ENCODE peak calls at places on chromosome 1, in nine cellular contexts. One of them, this sample, is unnamed.

GRCh38 chr1:33454646-33455282 is 17.7 kb upstream of the ZSCAN20 start:
- DNase-seq in mammary epithelial cell: no peak
- DNase-seq in ovary: no peak
- DNase-seq in IMR-90: no peak
- DNase-seq in pancreas: no peak
- DNase-seq in breast epithelium: no peak
- DNase-seq in left ventricle myocardium inferior: no peak
- DNase-seq in transverse colon: no peak
- DNase-seq in SJSA1: peak; percentile 29
- DNase-seq in this sample: no peak

GRCh38 chr1:154190550-154190949 is 1.4 kb downstream of the TPM3 start:
- DNase-seq in mammary epithelial cell: no peak
- DNase-seq in ovary: no peak
- DNase-seq in IMR-90: peak; percentile 50
- DNase-seq in pancreas: no peak
- DNase-seq in breast epithelium: no peak
- DNase-seq in left ventricle myocardium inferior: no peak
- DNase-seq in transverse colon: no peak
- DNase-seq in SJSA1: no peak
- DNase-seq in this sample: no peak

GRCh38 chr1:54374766-54375165 is 31.4 kb downstream of the SSBP3 start:
- DNase-seq in mammary epithelial cell: no peak
- DNase-seq in ovary: no peak
- DNase-seq in IMR-90: no peak
- DNase-seq in pancreas: no peak
- DNase-seq in breast epithelium: no peak
- DNase-seq in left ventricle myocardium inferior: no peak
- DNase-seq in transverse colon: no peak
- DNase-seq in SJSA1: no peak
- DNase-seq in this sample: no peak

GRCh38 chr1:204680051-204680450 is 5.5 kb downstream of the LRRN2 start:
- DNase-seq in mammary epithelial cell: no peak
- DNase-seq in ovary: no peak
- DNase-seq in IMR-90: no peak
- DNase-seq in pancreas: no peak
- DNase-seq in breast epithelium: no peak
- DNase-seq in left ventricle myocardium inferior: no peak
- DNase-seq in transverse colon: no peak
- DNase-seq in SJSA1: no peak
- DNase-seq in this sample: no peak

GRCh38 chr1:3943123-3943431 is 43.0 kb upstream of the C1orf174 start:
- DNase-seq in mammary epithelial cell: no peak
- DNase-seq in ovary: no peak
- DNase-seq in IMR-90: no peak
- DNase-seq in pancreas: no peak
- DNase-seq in breast epithelium: no peak
- DNase-seq in left ventricle myocardium inferior: no peak
- DNase-seq in transverse colon: no peak
- DNase-seq in SJSA1: no peak
- DNase-seq in this sample: no peak

GRCh38 chr1:145942891-145943290 is 14.9 kb downstream of the LIX1L start:
- DNase-seq in mammary epithelial cell: no peak
- DNase-seq in ovary: no peak
- DNase-seq in IMR-90: no peak
- DNase-seq in pancreas: no peak
- DNase-seq in breast epithelium: no peak
- DNase-seq in left ventricle myocardium inferior: no peak
- DNase-seq in transverse colon: no peak
- DNase-seq in SJSA1: no peak
- DNase-seq in this sample: no peak

GRCh38 chr1:223771469-223771813 is 59.1 kb downstream of the CAPN2 start:
- DNase-seq in mammary epithelial cell: no peak
- DNase-seq in ovary: no peak
- DNase-seq in IMR-90: no peak
- DNase-seq in pancreas: no peak
- DNase-seq in breast epithelium: no peak
- DNase-seq in left ventricle myocardium inferior: no peak
- DNase-seq in transverse colon: no peak
- DNase-seq in SJSA1: no peak
- DNase-seq in this sample: no peak

GRCh38 chr1:59089343-59089742 is 207.6 kb upstream of the FGGY start:
- DNase-seq in mammary epithelial cell: no peak
- DNase-seq in ovary: no peak
- DNase-seq in IMR-90: no peak
- DNase-seq in pancreas: no peak
- DNase-seq in breast epithelium: no peak
- DNase-seq in left ventricle myocardium inferior: no peak
- DNase-seq in transverse colon: no peak
- DNase-seq in SJSA1: no peak
- DNase-seq in this sample: no peak

GRCh38 chr1:97832490-97832889 is 88.3 kb downstream of the DPYD start:
- DNase-seq in mammary epithelial cell: no peak
- DNase-seq in ovary: no peak
- DNase-seq in IMR-90: no peak
- DNase-seq in pancreas: no peak
- DNase-seq in breast epithelium: no peak
- DNase-seq in left ventricle myocardium inferior: peak; percentile 34
- DNase-seq in transverse colon: no peak
- DNase-seq in SJSA1: no peak
- DNase-seq in this sample: no peak

GRCh38 chr1:19772053-19772452 is 27.7 kb downstream of the TMCO4 start:
- DNase-seq in mammary epithelial cell: no peak
- DNase-seq in ovary: no peak
- DNase-seq in IMR-90: no peak
- DNase-seq in pancreas: no peak
- DNase-seq in breast epithelium: no peak
- DNase-seq in left ventricle myocardium inferior: no peak
- DNase-seq in transverse colon: no peak
- DNase-seq in SJSA1: no peak
- DNase-seq in this sample: no peak

GRCh38 chr1:27397106-27397505 is 4.7 kb downstream of the GPR3 start:
- DNase-seq in mammary epithelial cell: no peak
- DNase-seq in ovary: no peak
- DNase-seq in IMR-90: no peak
- DNase-seq in pancreas: no peak
- DNase-seq in breast epithelium: no peak
- DNase-seq in left ventricle myocardium inferior: no peak
- DNase-seq in transverse colon: no peak
- DNase-seq in SJSA1: no peak
- DNase-seq in this sample: no peak

GRCh38 chr1:24021403-24022266 is 41.5 kb upstream of the SRSF10 start:
- DNase-seq in mammary epithelial cell: no peak
- DNase-seq in ovary: no peak
- DNase-seq in IMR-90: no peak
- DNase-seq in pancreas: peak; percentile 49
- DNase-seq in breast epithelium: no peak
- DNase-seq in left ventricle myocardium inferior: peak; percentile 31
- DNase-seq in transverse colon: peak; percentile 46
- DNase-seq in SJSA1: no peak
- DNase-seq in this sample: no peak

GRCh38 chr1:5478961-5479360 is 513.3 kb downstream of the NPHP4 start:
- DNase-seq in mammary epithelial cell: no peak
- DNase-seq in ovary: no peak
- DNase-seq in IMR-90: no peak
- DNase-seq in pancreas: no peak
- DNase-seq in breast epithelium: no peak
- DNase-seq in left ventricle myocardium inferior: no peak
- DNase-seq in transverse colon: no peak
- DNase-seq in SJSA1: no peak
- DNase-seq in this sample: no peak

GRCh38 chr1:206590025-206590834 is 22.0 kb downstream of the EIF2D start:
- DNase-seq in mammary epithelial cell: peak; percentile 96
- DNase-seq in ovary: no peak
- DNase-seq in IMR-90: peak; percentile 80
- DNase-seq in pancreas: no peak
- DNase-seq in breast epithelium: no peak
- DNase-seq in left ventricle myocardium inferior: no peak
- DNase-seq in transverse colon: no peak
- DNase-seq in SJSA1: peak; percentile 52
- DNase-seq in this sample: no peak

GRCh38 chr1:162193815-162194214 is 124.3 kb downstream of the NOS1AP start:
- DNase-seq in mammary epithelial cell: no peak
- DNase-seq in ovary: no peak
- DNase-seq in IMR-90: no peak
- DNase-seq in pancreas: no peak
- DNase-seq in breast epithelium: no peak
- DNase-seq in left ventricle myocardium inferior: peak; percentile 26
- DNase-seq in transverse colon: no peak
- DNase-seq in SJSA1: no peak
- DNase-seq in this sample: no peak

GRCh38 chr1:115063238-115063901 is 25.9 kb downstream of the TSPAN2 start:
- DNase-seq in mammary epithelial cell: peak; percentile 58
- DNase-seq in ovary: no peak
- DNase-seq in IMR-90: no peak
- DNase-seq in pancreas: no peak
- DNase-seq in breast epithelium: no peak
- DNase-seq in left ventricle myocardium inferior: no peak
- DNase-seq in transverse colon: no peak
- DNase-seq in SJSA1: peak; percentile 91
- DNase-seq in this sample: no peak

GRCh38 chr1:13604191-13604590 is 20.6 kb downstream of the PDPN start:
- DNase-seq in mammary epithelial cell: no peak
- DNase-seq in ovary: no peak
- DNase-seq in IMR-90: no peak
- DNase-seq in pancreas: no peak
- DNase-seq in breast epithelium: no peak
- DNase-seq in left ventricle myocardium inferior: no peak
- DNase-seq in transverse colon: no peak
- DNase-seq in SJSA1: no peak
- DNase-seq in this sample: no peak

GRCh38 chr1:13597166-13597565 is 13.5 kb downstream of the PDPN start:
- DNase-seq in mammary epithelial cell: no peak
- DNase-seq in ovary: no peak
- DNase-seq in IMR-90: no peak
- DNase-seq in pancreas: no peak
- DNase-seq in breast epithelium: no peak
- DNase-seq in left ventricle myocardium inferior: no peak
- DNase-seq in transverse colon: no peak
- DNase-seq in SJSA1: peak; percentile 72
- DNase-seq in this sample: no peak

GRCh38 chr1:13605159-13605558 is 21.5 kb downstream of the PDPN start:
- DNase-seq in mammary epithelial cell: peak; percentile 52
- DNase-seq in ovary: no peak
- DNase-seq in IMR-90: peak; percentile 36
- DNase-seq in pancreas: no peak
- DNase-seq in breast epithelium: no peak
- DNase-seq in left ventricle myocardium inferior: no peak
- DNase-seq in transverse colon: no peak
- DNase-seq in SJSA1: peak; percentile 99
- DNase-seq in this sample: no peak

GRCh38 chr1:13600762-13601483 is 17.3 kb downstream of the PDPN start:
- DNase-seq in mammary epithelial cell: no peak
- DNase-seq in ovary: no peak
- DNase-seq in IMR-90: no peak
- DNase-seq in pancreas: no peak
- DNase-seq in breast epithelium: no peak
- DNase-seq in left ventricle myocardium inferior: peak; percentile 61
- DNase-seq in transverse colon: no peak
- DNase-seq in SJSA1: no peak
- DNase-seq in this sample: no peak
- H3K27ac ChIP-seq in mammary epithelial cell: no peak overlapping the region
- H3K27ac ChIP-seq in ovary: no peak overlapping the region
- H3K27ac ChIP-seq in IMR-90: no peak overlapping the region
- H3K27ac ChIP-seq in pancreas: no peak overlapping the region
- H3K27ac ChIP-seq in breast epithelium: peak overlapping the region; percentile 66
- H3K27ac ChIP-seq in left ventricle myocardium inferior: peak overlapping the region; percentile 82
- H3K27ac ChIP-seq in transverse colon: no peak overlapping the region
- H3K27ac ChIP-seq in SJSA1: peak overlapping the region; percentile 80
- H3K27ac ChIP-seq in this sample: peak overlapping the region; percentile 52

GRCh38 chr1:201704439-201704792 is 124.5 kb upstream of the IPO9 start:
- DNase-seq in mammary epithelial cell: no peak
- DNase-seq in ovary: no peak
- DNase-seq in IMR-90: no peak
- DNase-seq in pancreas: no peak
- DNase-seq in breast epithelium: no peak
- DNase-seq in left ventricle myocardium inferior: no peak
- DNase-seq in transverse colon: no peak
- DNase-seq in SJSA1: no peak
- DNase-seq in this sample: no peak
- H3K4me1 ChIP-seq in mammary epithelial cell: no peaks in the 10 kb centered on the region
- H3K4me1 ChIP-seq in ovary: no peaks in the 10 kb centered on the region
- H3K4me1 ChIP-seq in IMR-90: peaks cover 22% of the 10 kb centered on the region
- H3K4me1 ChIP-seq in pancreas: no peaks in the 10 kb centered on the region
- H3K4me1 ChIP-seq in breast epithelium: no peaks in the 10 kb centered on the region
- H3K4me1 ChIP-seq in left ventricle myocardium inferior: peaks cover 58% of the 10 kb centered on the region
- H3K4me1 ChIP-seq in transverse colon: peaks cover 22% of the 10 kb centered on the region
- H3K4me1 ChIP-seq in SJSA1: peaks cover 9% of the 10 kb centered on the region
- H3K4me1 ChIP-seq in this sample: no peaks in the 10 kb centered on the region

GRCh38 chr1:82494117-82494516 is 693.4 kb downstream of the ADGRL2 start:
- DNase-seq in mammary epithelial cell: no peak
- DNase-seq in ovary: no peak
- DNase-seq in IMR-90: no peak
- DNase-seq in pancreas: no peak
- DNase-seq in breast epithelium: no peak
- DNase-seq in left ventricle myocardium inferior: no peak
- DNase-seq in transverse colon: no peak
- DNase-seq in SJSA1: no peak
- DNase-seq in this sample: no peak

GRCh38 chr1:82491301-82491986 is 690.7 kb downstream of the ADGRL2 start:
- DNase-seq in mammary epithelial cell: peak; percentile 3
- DNase-seq in ovary: peak; percentile 20
- DNase-seq in IMR-90: no peak
- DNase-seq in pancreas: no peak
- DNase-seq in breast epithelium: no peak
- DNase-seq in left ventricle myocardium inferior: no peak
- DNase-seq in transverse colon: no peak
- DNase-seq in SJSA1: no peak
- DNase-seq in this sample: no peak

GRCh38 chr1:82486969-82487368 is 686.2 kb downstream of the ADGRL2 start:
- DNase-seq in mammary epithelial cell: peak; percentile 38
- DNase-seq in ovary: no peak
- DNase-seq in IMR-90: no peak
- DNase-seq in pancreas: no peak
- DNase-seq in breast epithelium: no peak
- DNase-seq in left ventricle myocardium inferior: no peak
- DNase-seq in transverse colon: no peak
- DNase-seq in SJSA1: no peak
- DNase-seq in this sample: no peak

GRCh38 chr1:82487778-82488177 is 687.0 kb downstream of the ADGRL2 start:
- DNase-seq in mammary epithelial cell: no peak
- DNase-seq in ovary: no peak
- DNase-seq in IMR-90: no peak
- DNase-seq in pancreas: no peak
- DNase-seq in breast epithelium: no peak
- DNase-seq in left ventricle myocardium inferior: no peak
- DNase-seq in transverse colon: no peak
- DNase-seq in SJSA1: no peak
- DNase-seq in this sample: no peak

GRCh38 chr1:82492168-82492567 is 691.4 kb downstream of the ADGRL2 start:
- DNase-seq in mammary epithelial cell: no peak
- DNase-seq in ovary: peak; percentile 18
- DNase-seq in IMR-90: no peak
- DNase-seq in pancreas: no peak
- DNase-seq in breast epithelium: no peak
- DNase-seq in left ventricle myocardium inferior: no peak
- DNase-seq in transverse colon: no peak
- DNase-seq in SJSA1: no peak
- DNase-seq in this sample: no peak
- H3K27ac ChIP-seq in mammary epithelial cell: no peak overlapping the region
- H3K27ac ChIP-seq in ovary: no peak overlapping the region
- H3K27ac ChIP-seq in IMR-90: no peak overlapping the region
- H3K27ac ChIP-seq in pancreas: no peak overlapping the region
- H3K27ac ChIP-seq in breast epithelium: no peak overlapping the region
- H3K27ac ChIP-seq in left ventricle myocardium inferior: peak overlapping the region; percentile 64
- H3K27ac ChIP-seq in transverse colon: no peak overlapping the region
- H3K27ac ChIP-seq in SJSA1: no peak overlapping the region
- H3K27ac ChIP-seq in this sample: no peak overlapping the region

GRCh38 chr1:21929951-21930615 is 7.0 kb downstream of the HSPG2 start:
- DNase-seq in mammary epithelial cell: no peak
- DNase-seq in ovary: no peak
- DNase-seq in IMR-90: no peak
- DNase-seq in pancreas: no peak
- DNase-seq in breast epithelium: no peak
- DNase-seq in left ventricle myocardium inferior: no peak
- DNase-seq in transverse colon: peak; percentile 39
- DNase-seq in SJSA1: no peak
- DNase-seq in this sample: no peak
- H3K4me1 ChIP-seq in mammary epithelial cell: peaks cover 41% of the 10 kb centered on the region
- H3K4me1 ChIP-seq in ovary: peaks cover 35% of the 10 kb centered on the region
- H3K4me1 ChIP-seq in IMR-90: peaks cover 59% of the 10 kb centered on the region
- H3K4me1 ChIP-seq in pancreas: no peaks in the 10 kb centered on the region
- H3K4me1 ChIP-seq in breast epithelium: peaks cover 15% of the 10 kb centered on the region
- H3K4me1 ChIP-seq in left ventricle myocardium inferior: peaks cover 100% of the 10 kb centered on the region
- H3K4me1 ChIP-seq in transverse colon: peaks cover 81% of the 10 kb centered on the region
- H3K4me1 ChIP-seq in SJSA1: peaks cover 84% of the 10 kb centered on the region
- H3K4me1 ChIP-seq in this sample: peaks cover 28% of the 10 kb centered on the region

This sample was measured in RWPE2.